ENCODE peak calls at places on chromosomes 13 and 19, in five cellular contexts. D is stimulated activated CD8-positive, alpha-beta memory T cell treated with anti-CD3 and anti-CD28 coated beads, Interleukin-15, amount 100 ng/mL, for 4 hours; F is Calu3; P is KBM-7; Y is NCI-H345. Q is an unnamed sample.

GRCh38 chr13:45231722-45232121 is 30.9 kb upstream of the KCTD4 start:
- DNase-seq in P (no peak), Y (no peak), D (no peak), F (no peak), Q (no peak)

GRCh38 chr13:38819596-38819995 is 132.7 kb downstream of the FREM2 start:
- DNase-seq in D (no peak), Y (no peak), P (no peak), F (no peak), Q (no peak)

GRCh38 chr13:31968473-31968872 is 63.1 kb upstream of the FRY start:
- DNase-seq in F (peak), D (no peak), Y (no peak), P (peak), Q (no peak)

GRCh38 chr13:37136187-37136586 is 30.7 kb upstream of the CSNK1A1L start:
- DNase-seq in P (no peak), Y (no peak), D (no peak), F (no peak), Q (no peak)

GRCh38 chr19:3725121-3725520 is 16.9 kb downstream of the TJP3 start:
- DNase-seq in F (no peak), Y (no peak), P (no peak), D (no peak), Q (no peak)

GRCh38 chr13:112104873-112105234 is 37.9 kb downstream of the SOX1 start:
- DNase-seq in Y (no peak), D (no peak), P (no peak), F (no peak), Q (no peak)

GRCh38 chr13:26280822-26281221 is 26.9 kb downstream of the CDK8 start:
- DNase-seq in Y (no peak), P (no peak), F (no peak), D (no peak), Q (no peak)

GRCh38 chr13:49667773-49668172 is 23.5 kb downstream of the EBPL start:
- DNase-seq in F (no peak), Y (no peak), P (no peak), D (no peak), Q (no peak)

GRCh38 chr19:15332311-15332996 is at the start of gene BRD4:
- DNase-seq in P (peak), F (peak), Y (peak), D (peak), Q (peak)

GRCh38 chr13:53782400-53783030 is 753.9 kb downstream of the OLFM4 start:
- DNase-seq in F (peak), P (peak), D (no peak), Y (peak), Q (peak)

GRCh38 chr13:59829690-59830089 is 334.0 kb downstream of the DIAPH3 start:
- DNase-seq in P (no peak), D (no peak), F (no peak), Y (no peak), Q (no peak)

GRCh38 chr13:43816401-43816889 is 29.7 kb upstream of the ENOX1 start:
- DNase-seq in P (no peak), D (no peak), Y (no peak), F (no peak), Q (no peak)

GRCh38 chr19:16444273-16444597 is 27.5 kb downstream of the EPS15L1 start:
- DNase-seq in D (no peak), F (no peak), Y (no peak), P (no peak), Q (no peak)

GRCh38 chr19:34366670-34367423 is 1.9 kb downstream of the GPI start:
- DNase-seq in Y (no peak), F (no peak), D (no peak), P (no peak), Q (no peak)

GRCh38 chr19:16518483-16519229 is 22.5 kb downstream of the C19orf44 start:
- DNase-seq in P (no peak), D (no peak), Y (no peak), F (no peak), Q (no peak)

GRCh38 chr19:1742989-1743696 is 10.2 kb upstream of the ONECUT3 start:
- DNase-seq in P (no peak), F (no peak), D (no peak), Y (no peak), Q (no peak)

GRCh38 chr19:39187552-39187943 is 9.2 kb upstream of the NCCRP1 start:
- DNase-seq in F (no peak), Y (no peak), D (no peak), P (no peak), Q (no peak)

GRCh38 chr13:27665333-27665732 is 43.6 kb downstream of the POLR1D start:
- DNase-seq in Y (no peak), P (no peak), F (no peak), D (no peak), Q (peak)

GRCh38 chr19:48378194-48378570 is 13.2 kb downstream of the KDELR1 start:
- DNase-seq in D (no peak), Y (no peak), F (no peak), P (no peak), Q (no peak)

GRCh38 chr13:27374650-27375049 is 49.8 kb upstream of the GTF3A start:
- DNase-seq in F (peak), P (peak), Y (peak), D (no peak), Q (peak)

GRCh38 chr13:80166352-80166751 is 174.6 kb downstream of the SPRY2 start:
- DNase-seq in D (no peak), P (no peak), Y (no peak), F (no peak), Q (no peak)

GRCh38 chr19:4929186-4929585 is 19.9 kb downstream of the UHRF1 start:
- DNase-seq in D (no peak), F (no peak), P (no peak), Y (no peak), Q (no peak)

GRCh38 chr13:78376033-78376432 is 227.3 kb downstream of the POU4F1 start:
- DNase-seq in D (no peak), P (peak), F (no peak), Y (no peak), Q (no peak)

GRCh38 chr19:48186541-48186991 is 16.1 kb downstream of the ZSWIM9 start:
- DNase-seq in P (no peak), F (no peak), Y (no peak), D (no peak), Q (no peak)

GRCh38 chr13:41697578-41697977 is 240.2 kb downstream of the RGCC start:
- DNase-seq in F (no peak), P (no peak), Y (no peak), D (no peak), Q (no peak)

GRCh38 chr19:2616741-2617392 is 85.6 kb downstream of the GNG7 start:
- DNase-seq in P (peak), D (no peak), Y (no peak), F (no peak), Q (no peak)

GRCh38 chr19:18762125-18763023 is 28.7 kb downstream of the COMP start:
- DNase-seq in F (peak), P (no peak), Y (peak), D (no peak), Q (no peak)

GRCh38 chr19:55545443-55545842 is at the start of gene SBK3:
- DNase-seq in P (no peak), D (no peak), F (no peak), Y (no peak), Q (no peak)

GRCh38 chr19:5968431-5969373 is 9.2 kb downstream of the RANBP3 start:
- DNase-seq in F (no peak), Y (peak), D (no peak), P (no peak), Q (no peak)

GRCh38 chr19:12967907-12968306 is 1.5 kb upstream of the DAND5 start:
- DNase-seq in F (no peak), Y (no peak), D (no peak), P (no peak), Q (no peak)

GRCh38 chr13:25463496-25463895 is 91.7 kb downstream of the ATP8A2 start:
- DNase-seq in Y (no peak), P (no peak), D (no peak), F (no peak), Q (no peak)

GRCh38 chr13:63731896-63732295 is 2316.2 kb upstream of the PCDH20 start:
- DNase-seq in Y (no peak), F (peak), P (no peak), D (no peak), Q (no peak)

GRCh38 chr19:441213-441823 is 19.5 kb downstream of the SHC2 start:
- DNase-seq in F (no peak), D (no peak), P (peak), Y (no peak), Q (no peak)

GRCh38 chr19:14410054-14410774 is 8.9 kb downstream of the DDX39A start:
- DNase-seq in F (no peak), D (no peak), Y (no peak), P (no peak), Q (no peak)

GRCh38 chr13:39600766-39601165 is 2.2 kb downstream of the LHFPL6 start:
- DNase-seq in D (no peak), F (no peak), P (no peak), Y (no peak), Q (peak)

GRCh38 chr19:35741216-35741541 is 1.1 kb downstream of the IGFLR1 start:
- DNase-seq in D (no peak), F (no peak), Y (no peak), P (no peak), Q (no peak)

GRCh38 chr13:98307744-98308524 is 130.9 kb upstream of the RNF113B start:
- DNase-seq in D (no peak), Y (no peak), P (no peak), F (no peak), Q (no peak)

GRCh38 chr13:23871616-23872220 is 17.5 kb downstream of the MIPEP start:
- DNase-seq in F (no peak), D (no peak), Y (no peak), P (peak), Q (no peak)